ENCODE peak calls at places on chromosomes 12 and 14, in six cellular contexts. W, Z, G, R, X and B are unnamed samples.

GRCh38 chr12:77354766-77355362 is 289.5 kb upstream of the E2F7 start:
- DNase-seq in X (no peak), W (no peak), Z (peak), R (no peak), G (no peak), B (no peak)

GRCh38 chr12:93808169-93808899 is 131.2 kb downstream of the CRADD start:
- DNase-seq in W (no peak), Z (no peak), R (no peak), G (no peak), X (no peak), B (no peak)

GRCh38 chr12:20123465-20123864 is 244.9 kb upstream of the PDE3A start:
- DNase-seq in X (no peak), W (no peak), Z (no peak), G (no peak), R (no peak), B (no peak)

GRCh38 chr12:13097526-13097925 is 5.9 kb downstream of the GSG1 start:
- DNase-seq in X (no peak), G (no peak), Z (no peak), W (no peak), R (no peak), B (no peak)

GRCh38 chr12:1324099-1324498 is 270.3 kb downstream of the FBXL14 start:
- DNase-seq in X (no peak), G (no peak), Z (no peak), R (no peak), W (no peak), B (no peak)

GRCh38 chr12:98646165-98646764 is 1.2 kb downstream of the APAF1 start:
- DNase-seq in Z (peak), R (no peak), G (no peak), W (peak), X (no peak), B (no peak)

GRCh38 chr12:31868980-31869379 is 90.2 kb upstream of the RESF1 start:
- DNase-seq in R (no peak), X (no peak), G (peak), Z (peak), W (peak), B (no peak)

GRCh38 chr12:117089463-117089862 is 9.8 kb downstream of the TESC start:
- DNase-seq in G (no peak), Z (no peak), R (no peak), X (no peak), W (no peak), B (no peak)

GRCh38 chr12:111088409-111088808 is 168.0 kb upstream of the MYL2 start:
- DNase-seq in R (no peak), W (no peak), X (no peak), G (no peak), Z (no peak), B (no peak)

GRCh38 chr12:109875572-109876131 is 4.7 kb downstream of the GLTP start:
- DNase-seq in G (no peak), R (no peak), W (no peak), X (no peak), Z (no peak), B (peak)

GRCh38 chr12:75641031-75641780 is 129.8 kb upstream of the KRR1 start:
- DNase-seq in Z (no peak), G (no peak), R (no peak), W (peak), X (no peak), B (no peak)

GRCh38 chr12:49366652-49367380 is 446 bp upstream of the SPATS2 start:
- DNase-seq in X (peak), R (peak), W (peak), Z (peak), G (peak), B (peak)
- TF ChIP-seq POLR2A in X (no peak), R (peak), W (peak), Z (peak), G (no peak), B (peak)

GRCh38 chr14:106843376-106843775 is 1317.0 kb downstream of the TMEM121 start:
- DNase-seq in R (no peak), X (no peak), G (no peak), Z (no peak), W (no peak), B (no peak)

GRCh38 chr14:106843951-106844483 is 1317.6 kb downstream of the TMEM121 start:
- DNase-seq in G (no peak), W (no peak), Z (no peak), X (no peak), R (peak), B (peak)

GRCh38 chr14:106846218-106846617 is 1319.8 kb downstream of the TMEM121 start:
- DNase-seq in G (no peak), X (no peak), Z (no peak), R (no peak), W (no peak), B (no peak)

GRCh38 chr14:106845286-106846087 is 1319.1 kb downstream of the TMEM121 start:
- DNase-seq in R (no peak), X (no peak), G (no peak), W (peak), Z (no peak), B (peak)

DNA sequence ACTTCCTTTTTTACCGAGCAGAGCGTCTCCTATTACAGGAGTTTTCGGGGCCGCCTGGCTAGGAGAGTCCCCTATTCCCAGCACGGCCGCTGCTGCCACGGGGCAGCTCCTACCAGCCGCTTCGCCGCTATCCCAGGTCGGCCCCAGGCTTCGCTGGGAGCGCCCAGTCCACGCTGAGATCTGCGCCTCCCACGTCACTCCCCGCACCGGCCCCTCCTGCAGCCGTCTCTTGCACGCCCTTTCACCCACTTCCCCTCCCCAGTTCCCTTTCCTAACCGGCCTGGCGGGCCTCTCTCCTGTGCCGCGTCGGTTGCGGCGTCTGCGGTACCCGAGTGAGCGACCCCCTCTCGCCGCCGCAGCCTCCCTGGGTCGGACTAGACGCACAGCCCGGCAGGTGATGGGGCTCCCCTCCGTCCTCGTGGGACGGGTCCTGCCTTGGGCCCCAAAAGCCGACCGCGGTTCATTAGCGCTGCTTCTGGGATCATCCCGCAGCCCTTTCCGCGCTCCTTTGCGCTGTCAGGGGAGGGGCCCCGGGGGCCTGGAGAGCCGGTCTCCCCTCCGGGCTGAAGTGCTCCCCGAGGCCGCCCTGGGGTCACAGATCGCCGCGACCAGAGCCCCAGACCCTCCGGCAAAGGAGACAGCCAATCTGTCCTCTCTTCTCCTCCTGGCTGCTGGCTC is 1318.4 kb downstream of the TMEM121 start:
- DNase-seq in G (peak), W (peak), X (peak), Z (no peak), R (peak), B (peak)
- TF ChIP-seq POLR2A in G (no peak), W (peak), X (peak), Z (no peak), R (peak), B (peak)

GRCh38 chr14:67360469-67361206 is 510 bp downstream of the EIF2S1 start:
- DNase-seq in W (no peak), Z (no peak), X (no peak), R (no peak), G (no peak), B (no peak)
- TF ChIP-seq POLR2A in W (no peak), Z (peak), X (no peak), R (no peak), G (no peak), B (no peak)

DNA sequence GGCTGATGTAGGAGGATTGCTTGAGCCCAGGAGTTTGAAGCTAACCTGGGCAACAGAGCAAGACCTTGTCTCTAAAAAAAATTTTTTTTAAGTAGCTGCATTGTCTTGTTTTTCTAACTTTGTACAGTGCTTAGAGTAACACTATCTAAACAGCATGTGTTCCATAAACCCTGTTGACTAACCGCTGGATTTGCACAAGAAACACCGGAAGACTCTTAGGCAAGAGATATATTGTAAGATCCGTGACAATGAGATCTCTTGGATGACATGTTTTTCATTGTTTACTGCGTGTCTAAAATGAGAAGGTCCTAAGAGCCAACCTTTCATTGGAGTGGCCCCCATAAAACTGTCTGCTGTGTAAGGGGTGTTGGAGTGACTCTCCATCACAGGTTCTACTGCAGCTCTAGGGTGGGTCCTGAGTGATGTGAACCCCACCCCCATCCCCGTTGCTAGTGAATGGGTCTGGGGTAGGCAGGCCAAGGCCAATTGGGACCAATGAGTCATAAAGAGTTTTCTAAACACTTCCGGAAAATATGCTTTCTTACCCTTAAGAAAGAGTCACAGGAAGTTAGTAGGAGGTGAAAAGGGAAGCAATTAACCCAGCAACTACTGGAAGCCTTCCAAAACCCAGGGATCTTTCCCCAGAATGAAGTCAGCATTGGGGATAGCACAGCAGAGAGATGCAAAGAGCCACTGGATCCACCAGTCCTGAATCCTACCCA is 24.3 kb upstream of the PCNX1 start:
- DNase-seq in X (no peak), R (no peak), W (no peak), G (no peak), Z (peak), B (no peak)
- TF ChIP-seq POLR2A in X (no peak), R (no peak), W (no peak), G (no peak), Z (no peak), B (no peak)